ENCODE peak calls at places on chromosomes 13 and 19, in six cellular contexts. Q is A549, R is H1, O is WTC11, Y is NB4, F is GM12878. U is an unnamed sample.

GRCh38 chr19:39152066-39152465 is 26.5 kb downstream of the PAK4 start:
- DNase-seq in R (no peak), Y (no peak), O (no peak), F (no peak), Q (no peak), U (no peak)

GRCh38 chr13:112764864-112765561 is 75.2 kb downstream of the ATP11A start:
- DNase-seq in O (no peak), F (no peak), Y (no peak), Q (no peak), R (no peak), U (no peak)

GRCh38 chr19:15557223-15557622 is 48.9 kb downstream of the CYP4F22 start:
- DNase-seq in Q (no peak), O (no peak), R (no peak), F (no peak), Y (no peak), U (no peak)

GRCh38 chr19:46975918-46976782 is 43.5 kb upstream of the NPAS1 start:
- DNase-seq in Y (no peak), O (peak; percentile 40), R (peak; percentile 62), F (no peak), Q (no peak), U (peak; percentile 98)

GRCh38 chr13:51107996-51108395 is 3.1 kb downstream of the C13orf42 start:
- DNase-seq in F (no peak), R (peak; percentile 34), Q (no peak), Y (no peak), O (no peak), U (no peak)

GRCh38 chr19:1809663-1810062 is 2.4 kb downstream of the ATP8B3 start:
- DNase-seq in Q (no peak), R (no peak), Y (no peak), O (no peak), F (no peak), U (no peak)

GRCh38 chr13:32737111-32737571 is 150.9 kb downstream of the PDS5B start:
- DNase-seq in Q (no peak), O (no peak), F (peak; percentile 63), Y (no peak), R (no peak), U (peak; percentile 70)

GRCh38 chr19:35955881-35956634 is 19.9 kb downstream of the LRFN3 start:
- DNase-seq in R (no peak), Y (no peak), O (no peak), F (no peak), Q (no peak), U (no peak)

GRCh38 chr19:1864480-1865171 is 1.2 kb upstream of the KLF16 start:
- DNase-seq in F (no peak), R (peak; percentile 91), O (peak; percentile 87), Y (peak; percentile 78), Q (no peak), U (peak; percentile 58)

GRCh38 chr19:40365613-40366401 is 17.3 kb downstream of the PLD3 start:
- DNase-seq in O (peak; percentile 89), R (peak; percentile 86), F (no peak), Y (peak; percentile 20), Q (peak; percentile 96), U (peak; percentile 89)

GRCh38 chr13:36673838-36674326 is at the start of gene SERTM1:
- DNase-seq in F (no peak), Q (no peak), Y (no peak), R (peak; percentile 81), O (peak; percentile 82), U (peak; percentile 16)

GRCh38 chr13:40539954-40540706 is 126.3 kb downstream of the FOXO1 start:
- DNase-seq in F (no peak), R (no peak), Y (no peak), O (no peak), Q (peak; percentile 30), U (peak; percentile 96)

GRCh38 chr19:32181356-32181920 is 164.0 kb upstream of the ZNF507 start:
- DNase-seq in F (no peak), O (no peak), Y (no peak), R (no peak), Q (no peak), U (no peak)

GRCh38 chr13:111344471-111345191 is 24.2 kb downstream of the TEX29 start:
- DNase-seq in Y (no peak), R (peak; percentile 70), O (peak; percentile 85), Q (no peak), F (no peak), U (no peak)

GRCh38 chr13:51500687-51501086 is 47.9 kb upstream of the INTS6 start:
- DNase-seq in F (no peak), O (no peak), Y (no peak), R (no peak), Q (no peak), U (no peak)

GRCh38 chr19:52923782-52924593 is 760 bp upstream of the ZNF888 start:
- DNase-seq in F (no peak), Q (no peak), R (peak; percentile 55), Y (peak; percentile 89), O (peak; percentile 54), U (peak; percentile 6)

GRCh38 chr13:33682020-33682564 is 135.9 kb upstream of the RFC3 start:
- DNase-seq in Y (no peak), O (no peak), F (no peak), Q (no peak), R (no peak), U (no peak)

GRCh38 chr19:8367327-8368001 is 3.5 kb downstream of the ANGPTL4 start:
- DNase-seq in R (peak; percentile 61), Y (peak; percentile 55), O (peak; percentile 74), F (no peak), Q (no peak), U (peak; percentile 96)

GRCh38 chr13:24097667-24098066 is 62.9 kb upstream of the SPATA13 start:
- DNase-seq in F (no peak), R (no peak), Q (no peak), Y (peak; percentile 12), O (no peak), U (no peak)

GRCh38 chr13:28685114-28685513 is 26.2 kb downstream of the POMP start:
- DNase-seq in Q (no peak), O (no peak), Y (no peak), F (no peak), R (no peak), U (no peak)

GRCh38 chr19:49160450-49161189 is 3.0 kb downstream of the TRPM4 start:
- DNase-seq in R (no peak), F (no peak), Y (no peak), O (no peak), Q (no peak), U (no peak)
- TF ChIP-seq MAX in R (no peak), F (no peak), Y (no peak), O (no peak), Q (no peak), U (no peak)

DNA sequence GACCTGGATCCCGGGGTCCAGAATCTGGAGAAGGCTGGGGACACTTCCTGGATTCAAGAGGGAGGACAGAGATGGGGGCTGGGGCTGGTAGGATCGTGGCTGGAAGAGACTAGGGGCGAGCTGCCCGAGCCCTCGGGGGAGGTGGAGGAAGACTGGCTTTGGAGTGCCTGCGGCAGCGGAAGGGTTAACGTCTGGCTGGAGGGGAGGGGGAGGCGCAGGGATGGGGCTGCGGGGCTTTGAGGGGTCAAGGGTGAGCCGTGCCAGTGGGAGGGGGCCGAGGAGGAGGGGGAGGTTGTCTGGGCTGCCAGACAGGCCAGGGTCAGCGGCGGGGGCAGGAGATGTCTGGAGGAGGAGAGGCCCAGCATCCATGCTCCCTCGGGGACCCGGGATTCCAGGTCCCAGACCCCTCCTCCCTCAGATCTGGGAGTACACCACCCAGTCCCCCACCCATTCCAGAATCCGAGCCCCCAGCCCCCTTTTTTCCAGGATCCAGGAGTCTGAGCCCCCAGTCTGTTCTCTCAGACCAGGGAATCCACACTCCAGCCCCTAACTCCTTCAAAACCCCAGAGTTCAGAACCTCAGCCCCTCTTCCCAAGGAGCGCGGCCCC is 3.3 kb upstream of the SPACA6 start:
- DNase-seq in F (no peak), R (peak; percentile 83), O (peak; percentile 77), Q (peak; percentile 57), Y (no peak), U (peak; percentile 37)
- TF ChIP-seq MAX in F (no peak), R (no peak), O (no peak), Q (no peak), Y (no peak), U (no peak)

DNA sequence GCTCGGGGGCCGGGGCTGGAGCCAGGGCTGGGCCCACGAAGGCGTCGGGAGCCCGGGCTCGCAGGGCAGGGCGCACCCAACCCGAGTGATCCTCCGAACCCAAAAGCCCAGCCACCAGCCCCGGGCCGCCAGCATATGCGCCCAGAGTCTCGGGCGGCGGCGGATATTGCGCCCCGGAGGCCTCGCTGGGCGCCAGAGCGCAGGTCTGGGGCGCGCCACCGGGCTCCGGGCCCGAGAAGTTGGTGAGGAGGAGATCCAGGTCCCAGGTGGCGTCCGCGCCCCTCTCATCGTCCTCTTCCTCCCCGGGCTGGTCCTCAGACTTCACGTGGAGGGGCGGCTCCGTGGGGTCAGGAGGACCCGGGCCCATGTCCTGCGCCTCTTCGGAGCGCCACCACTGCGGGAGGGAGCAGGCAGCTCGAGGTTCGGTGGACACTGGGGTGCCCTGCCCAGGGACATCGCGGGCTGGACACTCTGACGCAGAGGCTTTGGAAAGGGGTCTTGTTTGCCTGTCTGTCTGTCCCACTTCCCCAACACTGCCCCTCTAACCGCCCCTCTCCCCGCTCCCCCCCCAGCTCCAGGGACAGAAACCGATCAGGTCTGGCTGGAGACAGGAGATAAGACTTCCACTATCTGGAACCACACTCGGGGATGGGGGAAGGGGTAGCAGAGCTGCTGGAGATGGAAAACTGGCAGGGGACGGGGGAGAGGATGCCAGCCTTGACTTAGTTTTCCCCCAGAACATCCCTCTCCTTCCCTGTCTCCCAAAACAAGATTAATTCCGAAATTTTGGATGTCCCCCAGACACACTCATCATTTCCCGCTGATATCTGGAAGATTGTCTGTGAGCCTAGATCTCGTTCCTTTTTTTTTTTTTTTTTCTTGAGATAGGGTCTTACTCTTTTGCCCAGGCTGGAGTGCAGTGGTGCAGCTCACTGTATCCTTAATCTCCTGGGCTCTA is 973 bp downstream of the KLF1 start:
- DNase-seq in O (peak; percentile 56), F (no peak), Q (no peak), R (peak; percentile 62), Y (no peak), U (no peak)
- TF ChIP-seq MAX in O (no peak), F (no peak), Q (no peak), R (no peak), Y (no peak), U (no peak)

GRCh38 chr13:100773923-100774641 is 99.5 kb upstream of the TMTC4 start:
- DNase-seq in R (no peak), Y (no peak), Q (no peak), O (no peak), F (no peak), U (no peak)
- TF ChIP-seq MAX in R (no peak), Y (no peak), Q (no peak), O (no peak), F (no peak), U (no peak)

GRCh38 chr19:6616011-6616410 is 25.1 kb upstream of the CD70 start:
- DNase-seq in Y (no peak), R (no peak), O (no peak), Q (no peak), F (no peak), U (no peak)
- TF ChIP-seq MAX in Y (no peak), R (no peak), O (no peak), Q (no peak), F (no peak), U (no peak)

GRCh38 chr19:41784337-41785239 is 11.8 kb upstream of the CEACAM3 start:
- DNase-seq in F (no peak), Y (peak; percentile 81), R (no peak), Q (no peak), O (no peak), U (no peak)

DNA sequence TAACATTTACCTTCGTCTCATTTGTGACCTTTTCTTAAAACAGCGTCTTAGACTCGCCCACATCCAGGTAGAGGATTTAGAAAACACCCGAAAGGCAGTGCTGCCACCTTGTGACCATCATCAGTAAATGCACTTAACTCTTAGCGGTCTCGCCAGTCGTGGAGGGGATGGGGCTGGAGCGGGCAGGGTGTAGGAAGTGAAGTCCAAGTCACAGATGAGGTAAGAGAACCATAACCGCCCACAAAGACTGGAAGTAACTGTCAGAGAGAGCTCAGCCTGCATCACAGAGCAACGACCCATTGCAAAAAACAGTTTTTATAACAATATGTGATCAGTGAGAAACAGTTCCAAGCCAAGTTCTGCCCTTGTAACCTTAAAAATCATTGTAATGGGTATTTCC is 10.7 kb upstream of the CEACAM3 start:
- DNase-seq in O (peak; percentile 73), F (peak; percentile 35), Q (peak; percentile 99), Y (peak; percentile 91), R (peak; percentile 74), U (peak; percentile 66)
- TF ChIP-seq MAX in O (no peak), F (no peak), Q (no peak), Y (no peak), R (no peak), U (no peak)